ENCODE peak calls at places on chromosomes 1 and 21, in four cellular contexts. W, K, H and T are unnamed samples.

GRCh38 chr1:62077821-62078220 is 116.8 kb upstream of the L1TD1 start:
- DNase-seq in W (no peak), K (no peak), H (no peak), T (no peak)

GRCh38 chr1:245585252-245585959 is 430.6 kb downstream of the KIF26B start:
- DNase-seq in W (peak; percentile 84), K (no peak), H (no peak), T (no peak)

GRCh38 chr1:145710291-145711027 is 3.3 kb upstream of the PDZK1 start:
- DNase-seq in W (no peak), K (no peak), H (no peak), T (no peak)

GRCh38 chr21:35020902-35021301 is 28.2 kb downstream of the RUNX1 start:
- DNase-seq in W (peak; percentile 49), K (no peak), H (no peak), T (no peak)

GRCh38 chr21:46294647-46295176 is 8.6 kb downstream of the YBEY start:
- DNase-seq in W (peak; percentile 68), K (no peak), H (peak; percentile 31), T (no peak)

GRCh38 chr1:116826818-116827606 is 72.8 kb downstream of the CD2 start:
- DNase-seq in W (peak; percentile 7), K (no peak), H (peak; percentile 83), T (no peak)

GRCh38 chr1:40622051-40622450 is 43.4 kb downstream of the RIMS3 start:
- DNase-seq in W (no peak), K (peak; percentile 4), H (no peak), T (peak; percentile 14)

GRCh38 chr1:159752135-159752580 is 28.6 kb upstream of the DUSP23 start:
- DNase-seq in W (peak; percentile 4), K (no peak), H (no peak), T (no peak)

GRCh38 chr1:116737020-116737854 is 17.0 kb upstream of the CD2 start:
- DNase-seq in W (peak; percentile 35), K (peak; percentile 60), H (peak; percentile 68), T (peak; percentile 31)

GRCh38 chr1:29655945-29656866 is 419.9 kb downstream of the PTPRU start:
- DNase-seq in W (peak; percentile 16), K (peak; percentile 57), H (peak; percentile 52), T (peak; percentile 69)

GRCh38 chr1:211621471-211622198 is 42.7 kb upstream of the SLC30A1 start:
- DNase-seq in W (peak; percentile 71), K (no peak), H (no peak), T (no peak)

GRCh38 chr1:53643881-53644390 is 95.0 kb downstream of the GLIS1 start:
- DNase-seq in W (no peak), K (peak; percentile 3), H (no peak), T (no peak)

DNA sequence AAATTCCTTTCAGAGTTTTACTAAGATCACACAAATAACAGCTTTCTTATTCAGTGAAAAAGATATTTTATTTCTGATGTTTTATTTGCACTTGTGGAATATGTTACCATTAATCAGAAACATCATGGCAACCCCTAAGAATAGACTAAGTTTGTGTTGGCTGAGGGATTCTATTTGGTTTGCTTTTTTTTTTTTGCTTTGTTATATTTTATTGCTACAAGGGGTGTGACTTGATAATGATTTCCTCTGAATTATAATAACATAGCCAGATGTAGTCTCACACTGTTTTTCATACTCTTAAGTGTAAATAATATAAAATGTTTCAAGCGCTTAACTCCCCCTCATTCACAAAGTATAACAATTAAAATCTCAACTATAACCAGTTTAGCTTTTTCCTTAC is 20.0 kb downstream of the GLRX2 start:
- DNase-seq in W (no peak), K (no peak), H (no peak), T (no peak)
- H4K5ac ChIP-seq in W (no peak overlapping the region), K (no peak overlapping the region), H (no peak overlapping the region), T (no peak overlapping the region)

GRCh38 chr1:6423321-6423999 is 1.1 kb upstream of the ESPN start:
- DNase-seq in W (no peak), K (peak; percentile 92), H (peak; percentile 77), T (peak; percentile 57)

GRCh38 chr1:6424619-6425593 is at the start of gene ESPN:
- DNase-seq in W (no peak), K (no peak), H (no peak), T (peak; percentile 60)

GRCh38 chr1:6426321-6426971 is 1.9 kb downstream of the ESPN start:
- DNase-seq in W (no peak), K (no peak), H (no peak), T (no peak)

GRCh38 chr1:6425671-6426070 is 1.1 kb downstream of the ESPN start:
- DNase-seq in W (no peak), K (no peak), H (no peak), T (no peak)

GRCh38 chr1:6424000-6424565 is 493 bp upstream of the ESPN start:
- DNase-seq in W (no peak), K (no peak), H (no peak), T (no peak)
- H4K5ac ChIP-seq in W (no peak overlapping the region), K (no peak overlapping the region), H (no peak overlapping the region), T (no peak overlapping the region)

GRCh38 chr1:27633640-27634165 is 1.3 kb downstream of the FGR start:
- DNase-seq in W (no peak), K (no peak), H (no peak), T (no peak)

GRCh38 chr1:27633298-27633610 is 1.7 kb downstream of the FGR start:
- DNase-seq in W (no peak), K (no peak), H (no peak), T (no peak)

GRCh38 chr1:27635410-27636142 is 591 bp upstream of the FGR start:
- DNase-seq in W (no peak), K (no peak), H (no peak), T (no peak)

GRCh38 chr1:27634982-27635362 is at the start of gene FGR:
- DNase-seq in W (no peak), K (no peak), H (no peak), T (no peak)

GRCh38 chr1:27634166-27634981 is 611 bp downstream of the FGR start:
- DNase-seq in W (no peak), K (no peak), H (no peak), T (peak; percentile 67)
- H4K5ac ChIP-seq in W (no peak overlapping the region), K (no peak overlapping the region), H (no peak overlapping the region), T (no peak overlapping the region)

GRCh38 chr1:228882041-228882784 is 146.9 kb downstream of the RHOU start:
- DNase-seq in W (no peak), K (no peak), H (peak; percentile 21), T (peak; percentile 36)

GRCh38 chr1:228875741-228876140 is 140.5 kb downstream of the RHOU start:
- DNase-seq in W (no peak), K (no peak), H (no peak), T (no peak)

GRCh38 chr1:228882785-228883450 is 147.6 kb downstream of the RHOU start:
- DNase-seq in W (no peak), K (no peak), H (no peak), T (no peak)

GRCh38 chr1:228876187-228876586 is 140.9 kb downstream of the RHOU start:
- DNase-seq in W (no peak), K (no peak), H (no peak), T (no peak)

DNA sequence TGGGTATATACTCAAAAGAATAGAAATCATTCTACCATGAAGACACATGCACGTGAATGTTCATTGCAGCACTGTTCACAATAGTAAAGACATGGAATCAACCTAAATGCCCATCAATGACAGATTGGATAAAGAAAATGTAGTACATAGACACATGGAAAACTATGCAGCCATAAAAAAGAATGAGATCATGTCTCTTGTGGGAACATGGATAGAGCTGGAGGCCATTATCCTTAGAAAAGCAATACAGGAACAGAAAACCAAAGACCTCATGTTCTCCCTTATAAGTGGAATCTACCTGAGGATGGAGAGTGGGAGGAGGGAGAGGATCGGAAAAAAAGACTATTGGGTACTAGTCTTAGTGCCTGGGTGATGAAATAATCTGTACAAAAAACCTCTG is 143.9 kb downstream of the RHOU start:
- DNase-seq in W (no peak), K (no peak), H (no peak), T (no peak)
- H4K5ac ChIP-seq in W (no peak overlapping the region), K (no peak overlapping the region), H (no peak overlapping the region), T (no peak overlapping the region)

GRCh38 chr1:51574796-51575195 is 42.1 kb upstream of the OSBPL9 start:
- DNase-seq in W (no peak), K (no peak), H (no peak), T (no peak)
- H4K5ac ChIP-seq in W (no peak overlapping the region), K (no peak overlapping the region), H (no peak overlapping the region), T (no peak overlapping the region)

GRCh38 chr1:168887381-168887780 is 158.4 kb upstream of the DPT start:
- DNase-seq in W (no peak), K (no peak), H (no peak), T (no peak)

GRCh38 chr1:168892945-168893344 is 163.9 kb upstream of the DPT start:
- DNase-seq in W (no peak), K (no peak), H (no peak), T (no peak)

GRCh38 chr1:168894397-168894796 is 165.4 kb upstream of the DPT start:
- DNase-seq in W (no peak), K (no peak), H (no peak), T (no peak)

GRCh38 chr1:168893359-168893791 is 164.4 kb upstream of the DPT start:
- DNase-seq in W (no peak), K (no peak), H (no peak), T (no peak)

DNA sequence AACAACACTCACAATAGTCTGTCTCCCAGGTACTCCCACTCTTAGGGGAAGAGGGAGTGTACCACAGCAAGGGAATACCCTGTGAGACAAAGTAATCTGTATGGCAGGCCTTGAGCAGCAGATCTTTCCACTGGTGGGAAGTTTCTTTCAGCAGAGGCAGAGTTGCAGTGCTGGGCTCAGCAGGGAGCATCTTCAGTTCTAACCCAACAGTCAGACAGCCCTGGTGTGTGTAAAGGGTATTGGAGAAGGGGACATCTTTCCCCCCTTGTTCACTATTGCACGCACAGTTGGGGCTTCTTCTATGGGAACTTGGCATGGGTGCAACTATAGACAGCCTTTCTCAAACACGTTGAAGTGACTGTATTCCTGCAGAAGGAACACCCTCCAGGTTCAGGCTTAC is 159.4 kb upstream of the DPT start:
- DNase-seq in W (no peak), K (no peak), H (no peak), T (no peak)
- H4K5ac ChIP-seq in W (no peak overlapping the region), K (no peak overlapping the region), H (no peak overlapping the region), T (no peak overlapping the region)